ENCODE peak calls at places on chromosome 3, in six cellular contexts. One of them, this sample, is unnamed.

GRCh38 chr3:125331243-125331642 is 43.9 kb downstream of the ZNF148 start:
- DNase-seq in cardiac muscle cell: no peak
- DNase-seq in OCI-LY7: no peak
- DNase-seq in endothelial cell of umbilical vein: no peak
- DNase-seq in caudate nucleus: no peak
- DNase-seq in AG04450: no peak
- DNase-seq in this sample: no peak

GRCh38 chr3:116350119-116350733 is 95.1 kb downstream of the LSAMP start:
- DNase-seq in caudate nucleus: no peak
- DNase-seq in cardiac muscle cell: no peak
- DNase-seq in AG04450: no peak
- DNase-seq in OCI-LY7: no peak
- DNase-seq in endothelial cell of umbilical vein: no peak
- DNase-seq in this sample: no peak

GRCh38 chr3:64242435-64242834 is 17.2 kb upstream of the PRICKLE2 start:
- DNase-seq in OCI-LY7: no peak
- DNase-seq in caudate nucleus: no peak
- DNase-seq in cardiac muscle cell: peak
- DNase-seq in AG04450: no peak
- DNase-seq in endothelial cell of umbilical vein: no peak
- DNase-seq in this sample: no peak

GRCh38 chr3:126964950-126965349 is 18.0 kb upstream of the PLXNA1 start:
- DNase-seq in cardiac muscle cell: no peak
- DNase-seq in OCI-LY7: no peak
- DNase-seq in AG04450: no peak
- DNase-seq in endothelial cell of umbilical vein: no peak
- DNase-seq in caudate nucleus: no peak
- DNase-seq in this sample: no peak

GRCh38 chr3:14335774-14336413 is 66.5 kb upstream of the SLC6A6 start:
- DNase-seq in AG04450: no peak
- DNase-seq in caudate nucleus: no peak
- DNase-seq in endothelial cell of umbilical vein: no peak
- DNase-seq in cardiac muscle cell: no peak
- DNase-seq in OCI-LY7: peak
- DNase-seq in this sample: no peak

GRCh38 chr3:139230391-139230790 is 113.4 kb upstream of the MRPS22 start:
- DNase-seq in AG04450: no peak
- DNase-seq in caudate nucleus: no peak
- DNase-seq in endothelial cell of umbilical vein: no peak
- DNase-seq in cardiac muscle cell: no peak
- DNase-seq in OCI-LY7: no peak
- DNase-seq in this sample: no peak

GRCh38 chr3:89184151-89184550 is 76.7 kb downstream of the EPHA3 start:
- DNase-seq in AG04450: no peak
- DNase-seq in caudate nucleus: no peak
- DNase-seq in endothelial cell of umbilical vein: no peak
- DNase-seq in OCI-LY7: no peak
- DNase-seq in cardiac muscle cell: no peak
- DNase-seq in this sample: no peak

GRCh38 chr3:78497025-78497424 is 1270.8 kb downstream of the ROBO1 start:
- DNase-seq in caudate nucleus: no peak
- DNase-seq in OCI-LY7: no peak
- DNase-seq in AG04450: no peak
- DNase-seq in cardiac muscle cell: peak
- DNase-seq in endothelial cell of umbilical vein: no peak
- DNase-seq in this sample: peak

GRCh38 chr3:162769559-162769958 is 1273.0 kb downstream of the OTOL1 start:
- DNase-seq in OCI-LY7: no peak
- DNase-seq in caudate nucleus: no peak
- DNase-seq in AG04450: no peak
- DNase-seq in endothelial cell of umbilical vein: no peak
- DNase-seq in cardiac muscle cell: no peak
- DNase-seq in this sample: no peak

GRCh38 chr3:59769132-59769531 is 719.3 kb upstream of the CFAP20DC start:
- DNase-seq in caudate nucleus: no peak
- DNase-seq in OCI-LY7: no peak
- DNase-seq in endothelial cell of umbilical vein: no peak
- DNase-seq in AG04450: no peak
- DNase-seq in cardiac muscle cell: no peak
- DNase-seq in this sample: no peak

GRCh38 chr3:54917172-54917571 is 10.7 kb downstream of the LRTM1 start:
- DNase-seq in caudate nucleus: no peak
- DNase-seq in OCI-LY7: no peak
- DNase-seq in AG04450: no peak
- DNase-seq in cardiac muscle cell: no peak
- DNase-seq in endothelial cell of umbilical vein: no peak
- DNase-seq in this sample: no peak

GRCh38 chr3:65927576-65927975 is 111.1 kb downstream of the MAGI1 start:
- DNase-seq in cardiac muscle cell: no peak
- DNase-seq in endothelial cell of umbilical vein: no peak
- DNase-seq in caudate nucleus: no peak
- DNase-seq in AG04450: no peak
- DNase-seq in OCI-LY7: no peak
- DNase-seq in this sample: no peak

GRCh38 chr3:53581671-53582070 is 87.3 kb downstream of the CACNA1D start:
- DNase-seq in cardiac muscle cell: no peak
- DNase-seq in endothelial cell of umbilical vein: no peak
- DNase-seq in AG04450: no peak
- DNase-seq in OCI-LY7: no peak
- DNase-seq in caudate nucleus: no peak
- DNase-seq in this sample: no peak

GRCh38 chr3:4759689-4760312 is 219.4 kb upstream of the BHLHE40 start:
- DNase-seq in caudate nucleus: no peak
- DNase-seq in AG04450: no peak
- DNase-seq in cardiac muscle cell: no peak
- DNase-seq in OCI-LY7: no peak
- DNase-seq in endothelial cell of umbilical vein: no peak
- DNase-seq in this sample: no peak

GRCh38 chr3:170037463-170038433 is at the start of gene GPR160:
- DNase-seq in caudate nucleus: no peak
- DNase-seq in endothelial cell of umbilical vein: peak
- DNase-seq in cardiac muscle cell: peak
- DNase-seq in AG04450: no peak
- DNase-seq in OCI-LY7: peak
- DNase-seq in this sample: no peak

GRCh38 chr3:167840247-167840646 is 104.7 kb downstream of the SERPINI1 start:
- DNase-seq in caudate nucleus: no peak
- DNase-seq in cardiac muscle cell: no peak
- DNase-seq in OCI-LY7: no peak
- DNase-seq in endothelial cell of umbilical vein: no peak
- DNase-seq in AG04450: no peak
- DNase-seq in this sample: no peak

GRCh38 chr3:195558602-195559001 is 15.5 kb upstream of the PPP1R2 start:
- DNase-seq in cardiac muscle cell: peak
- DNase-seq in AG04450: no peak
- DNase-seq in endothelial cell of umbilical vein: peak
- DNase-seq in caudate nucleus: no peak
- DNase-seq in OCI-LY7: peak
- DNase-seq in this sample: no peak

GRCh38 chr3:177418787-177419186 is 221.5 kb upstream of the TBL1XR1 start:
- DNase-seq in cardiac muscle cell: no peak
- DNase-seq in caudate nucleus: no peak
- DNase-seq in endothelial cell of umbilical vein: no peak
- DNase-seq in OCI-LY7: no peak
- DNase-seq in AG04450: no peak
- DNase-seq in this sample: no peak

GRCh38 chr3:100260081-100260684 is 609 bp upstream of the TBC1D23 start:
- DNase-seq in cardiac muscle cell: peak
- DNase-seq in caudate nucleus: no peak
- DNase-seq in OCI-LY7: no peak
- DNase-seq in endothelial cell of umbilical vein: no peak
- DNase-seq in AG04450: no peak
- DNase-seq in this sample: no peak

GRCh38 chr3:38297947-38298711 is 16.0 kb downstream of the SLC22A14 start:
- DNase-seq in caudate nucleus: no peak
- DNase-seq in cardiac muscle cell: no peak
- DNase-seq in endothelial cell of umbilical vein: peak
- DNase-seq in OCI-LY7: peak
- DNase-seq in AG04450: no peak
- DNase-seq in this sample: no peak

GRCh38 chr3:18618723-18619122 is 193.6 kb upstream of the SATB1 start:
- DNase-seq in AG04450: no peak
- DNase-seq in OCI-LY7: no peak
- DNase-seq in cardiac muscle cell: no peak
- DNase-seq in caudate nucleus: no peak
- DNase-seq in endothelial cell of umbilical vein: no peak
- DNase-seq in this sample: no peak

GRCh38 chr3:50806806-50807205 is 132.1 kb downstream of the DOCK3 start:
- DNase-seq in endothelial cell of umbilical vein: no peak
- DNase-seq in caudate nucleus: no peak
- DNase-seq in cardiac muscle cell: peak
- DNase-seq in AG04450: no peak
- DNase-seq in OCI-LY7: no peak
- DNase-seq in this sample: no peak

GRCh38 chr3:46410669-46411068 is 3.6 kb downstream of the CCRL2 start:
- DNase-seq in cardiac muscle cell: no peak
- DNase-seq in endothelial cell of umbilical vein: no peak
- DNase-seq in AG04450: no peak
- DNase-seq in OCI-LY7: no peak
- DNase-seq in caudate nucleus: no peak
- DNase-seq in this sample: no peak

GRCh38 chr3:128144512-128144911 is 8.8 kb upstream of the EEFSEC start:
- DNase-seq in OCI-LY7: no peak
- DNase-seq in cardiac muscle cell: no peak
- DNase-seq in endothelial cell of umbilical vein: no peak
- DNase-seq in caudate nucleus: no peak
- DNase-seq in AG04450: no peak
- DNase-seq in this sample: no peak
- H3K27ac ChIP-seq in OCI-LY7: no peak
- H3K27ac ChIP-seq in cardiac muscle cell: no peak
- H3K27ac ChIP-seq in endothelial cell of umbilical vein: no peak
- H3K27ac ChIP-seq in caudate nucleus: no peak
- H3K27ac ChIP-seq in AG04450: no peak
- H3K27ac ChIP-seq in this sample: no peak

GRCh38 chr3:112857526-112857925 is 10.9 kb upstream of the CD200R1L start:
- DNase-seq in OCI-LY7: no peak
- DNase-seq in cardiac muscle cell: no peak
- DNase-seq in caudate nucleus: no peak
- DNase-seq in AG04450: no peak
- DNase-seq in endothelial cell of umbilical vein: no peak
- DNase-seq in this sample: no peak

GRCh38 chr3:112858410-112859069 is 11.9 kb upstream of the CD200R1L start:
- DNase-seq in AG04450: no peak
- DNase-seq in cardiac muscle cell: no peak
- DNase-seq in caudate nucleus: no peak
- DNase-seq in endothelial cell of umbilical vein: no peak
- DNase-seq in OCI-LY7: no peak
- DNase-seq in this sample: no peak

GRCh38 chr3:112865757-112866156 is 19.1 kb upstream of the CD200R1L start:
- DNase-seq in endothelial cell of umbilical vein: no peak
- DNase-seq in cardiac muscle cell: no peak
- DNase-seq in OCI-LY7: no peak
- DNase-seq in AG04450: no peak
- DNase-seq in caudate nucleus: no peak
- DNase-seq in this sample: no peak

GRCh38 chr3:112856537-112856936 is 9.9 kb upstream of the CD200R1L start:
- DNase-seq in endothelial cell of umbilical vein: no peak
- DNase-seq in caudate nucleus: no peak
- DNase-seq in cardiac muscle cell: no peak
- DNase-seq in AG04450: no peak
- DNase-seq in OCI-LY7: peak
- DNase-seq in this sample: no peak

DNA sequence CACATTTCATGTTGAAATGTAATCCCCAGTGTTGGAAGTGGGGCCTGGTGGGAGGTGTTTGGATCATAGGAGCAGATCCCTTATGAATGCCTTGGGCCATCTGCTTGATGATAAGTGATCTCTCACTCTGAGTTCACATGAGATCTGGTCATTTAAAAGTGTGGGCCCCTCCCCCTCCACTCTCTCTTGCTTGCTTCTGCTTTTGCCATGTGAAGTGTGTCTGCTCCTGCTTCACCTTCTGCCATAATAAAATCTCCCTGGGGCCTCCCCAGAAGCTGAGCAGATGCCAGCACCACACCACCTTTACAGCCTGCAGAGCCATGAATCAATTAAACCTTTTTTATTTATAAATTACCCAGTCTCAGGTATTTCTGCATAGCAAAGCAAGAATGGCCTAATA is 14.2 kb upstream of the CD200R1L start:
- DNase-seq in caudate nucleus: no peak
- DNase-seq in AG04450: no peak
- DNase-seq in cardiac muscle cell: no peak
- DNase-seq in endothelial cell of umbilical vein: no peak
- DNase-seq in OCI-LY7: no peak
- DNase-seq in this sample: no peak
- H3K27ac ChIP-seq in caudate nucleus: no peak
- H3K27ac ChIP-seq in AG04450: no peak
- H3K27ac ChIP-seq in cardiac muscle cell: no peak
- H3K27ac ChIP-seq in endothelial cell of umbilical vein: no peak
- H3K27ac ChIP-seq in OCI-LY7: no peak
- H3K27ac ChIP-seq in this sample: no peak

GRCh38 chr3:22495241-22495640 is 707.9 kb upstream of the UBE2E2 start:
- DNase-seq in cardiac muscle cell: no peak
- DNase-seq in caudate nucleus: no peak
- DNase-seq in endothelial cell of umbilical vein: no peak
- DNase-seq in AG04450: no peak
- DNase-seq in OCI-LY7: no peak
- DNase-seq in this sample: no peak

GRCh38 chr3:22491326-22491725 is 711.8 kb upstream of the UBE2E2 start:
- DNase-seq in AG04450: no peak
- DNase-seq in endothelial cell of umbilical vein: no peak
- DNase-seq in cardiac muscle cell: no peak
- DNase-seq in OCI-LY7: no peak
- DNase-seq in caudate nucleus: no peak
- DNase-seq in this sample: no peak

GRCh38 chr3:22495826-22496225 is 707.3 kb upstream of the UBE2E2 start:
- DNase-seq in cardiac muscle cell: no peak
- DNase-seq in caudate nucleus: no peak
- DNase-seq in OCI-LY7: no peak
- DNase-seq in endothelial cell of umbilical vein: no peak
- DNase-seq in AG04450: no peak
- DNase-seq in this sample: no peak

GRCh38 chr3:22492342-22492741 is 710.8 kb upstream of the UBE2E2 start:
- DNase-seq in AG04450: no peak
- DNase-seq in OCI-LY7: no peak
- DNase-seq in caudate nucleus: no peak
- DNase-seq in cardiac muscle cell: no peak
- DNase-seq in endothelial cell of umbilical vein: no peak
- DNase-seq in this sample: no peak

DNA sequence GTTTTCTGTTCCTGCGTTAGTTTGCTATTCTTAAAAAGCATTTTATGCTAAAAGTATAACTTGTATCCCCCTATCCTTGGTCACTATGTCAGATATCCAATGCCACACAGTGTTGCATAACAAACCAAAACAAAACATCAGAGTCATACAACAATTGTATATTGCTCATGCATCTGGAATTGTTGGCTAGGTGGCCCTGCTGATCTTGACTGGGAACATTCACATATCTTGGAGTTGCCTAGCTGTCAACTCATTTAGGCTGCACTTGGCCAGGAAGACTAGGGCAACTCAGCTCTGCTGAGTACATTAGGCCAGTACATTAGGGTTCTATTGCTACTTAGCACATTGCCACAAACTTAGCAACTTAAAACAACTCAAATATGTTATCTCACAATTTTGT is 706.5 kb upstream of the UBE2E2 start:
- DNase-seq in caudate nucleus: no peak
- DNase-seq in OCI-LY7: no peak
- DNase-seq in cardiac muscle cell: no peak
- DNase-seq in endothelial cell of umbilical vein: no peak
- DNase-seq in AG04450: no peak
- DNase-seq in this sample: no peak
- H3K27ac ChIP-seq in caudate nucleus: no peak
- H3K27ac ChIP-seq in OCI-LY7: no peak
- H3K27ac ChIP-seq in cardiac muscle cell: no peak
- H3K27ac ChIP-seq in endothelial cell of umbilical vein: no peak
- H3K27ac ChIP-seq in AG04450: no peak
- H3K27ac ChIP-seq in this sample: no peak

GRCh38 chr3:112699436-112699978 is 58.6 kb upstream of the CCDC80 start:
- DNase-seq in cardiac muscle cell: no peak
- DNase-seq in OCI-LY7: no peak
- DNase-seq in caudate nucleus: no peak
- DNase-seq in endothelial cell of umbilical vein: peak
- DNase-seq in AG04450: no peak
- DNase-seq in this sample: no peak
- H3K27ac ChIP-seq in cardiac muscle cell: no peak
- H3K27ac ChIP-seq in OCI-LY7: no peak
- H3K27ac ChIP-seq in caudate nucleus: no peak
- H3K27ac ChIP-seq in endothelial cell of umbilical vein: no peak
- H3K27ac ChIP-seq in AG04450: peak
- H3K27ac ChIP-seq in this sample: no peak

This sample was measured in substantia nigra.